ENCODE peak calls at places on chromosomes 16 and 17, in ten cellular contexts. One of them, this sample, is unnamed.

GRCh38 chr16:88780100-88781062 is 4.6 kb downstream of the PIEZO1 start:
- DNase-seq in testis: no peak
- DNase-seq in upper lobe of right lung: no peak
- DNase-seq in Peyer's patch: no peak
- DNase-seq in sigmoid colon: no peak
- DNase-seq in bronchial epithelial cell: no peak
- DNase-seq in heart left ventricle: no peak
- DNase-seq in lower lobe of right lung: no peak
- DNase-seq in tibial artery: no peak
- DNase-seq in colonic mucosa: no peak
- DNase-seq in this sample: no peak

GRCh38 chr16:4176794-4177438 is 60.7 kb upstream of the ADCY9 start:
- DNase-seq in upper lobe of right lung: no peak
- DNase-seq in Peyer's patch: peak
- DNase-seq in sigmoid colon: no peak
- DNase-seq in testis: no peak
- DNase-seq in tibial artery: no peak
- DNase-seq in heart left ventricle: no peak
- DNase-seq in lower lobe of right lung: no peak
- DNase-seq in colonic mucosa: no peak
- DNase-seq in bronchial epithelial cell: peak
- DNase-seq in this sample: peak

GRCh38 chr16:72066747-72067146 is 3.7 kb downstream of the HPR start:
- DNase-seq in tibial artery: no peak
- DNase-seq in upper lobe of right lung: no peak
- DNase-seq in colonic mucosa: no peak
- DNase-seq in testis: no peak
- DNase-seq in lower lobe of right lung: no peak
- DNase-seq in heart left ventricle: no peak
- DNase-seq in sigmoid colon: no peak
- DNase-seq in Peyer's patch: no peak
- DNase-seq in bronchial epithelial cell: peak
- DNase-seq in this sample: peak

GRCh38 chr17:29039764-29040598 is 3.0 kb upstream of the PIPOX start:
- DNase-seq in bronchial epithelial cell: peak
- DNase-seq in colonic mucosa: no peak
- DNase-seq in upper lobe of right lung: no peak
- DNase-seq in heart left ventricle: no peak
- DNase-seq in tibial artery: no peak
- DNase-seq in Peyer's patch: no peak
- DNase-seq in testis: peak
- DNase-seq in sigmoid colon: no peak
- DNase-seq in lower lobe of right lung: no peak
- DNase-seq in this sample: no peak

GRCh38 chr17:43661699-43662431 is at the start of gene MEOX1:
- DNase-seq in Peyer's patch: no peak
- DNase-seq in testis: no peak
- DNase-seq in heart left ventricle: peak
- DNase-seq in tibial artery: no peak
- DNase-seq in upper lobe of right lung: no peak
- DNase-seq in colonic mucosa: no peak
- DNase-seq in lower lobe of right lung: no peak
- DNase-seq in bronchial epithelial cell: peak
- DNase-seq in sigmoid colon: no peak
- DNase-seq in this sample: peak

GRCh38 chr16:50213939-50214519 is 52.3 kb upstream of the ADCY7 start:
- DNase-seq in Peyer's patch: no peak
- DNase-seq in testis: no peak
- DNase-seq in sigmoid colon: no peak
- DNase-seq in lower lobe of right lung: no peak
- DNase-seq in bronchial epithelial cell: peak
- DNase-seq in colonic mucosa: no peak
- DNase-seq in tibial artery: no peak
- DNase-seq in upper lobe of right lung: no peak
- DNase-seq in heart left ventricle: no peak
- DNase-seq in this sample: peak

GRCh38 chr16:68404736-68405345 is 43.5 kb downstream of the SMPD3 start:
- DNase-seq in upper lobe of right lung: no peak
- DNase-seq in testis: peak
- DNase-seq in bronchial epithelial cell: no peak
- DNase-seq in colonic mucosa: no peak
- DNase-seq in heart left ventricle: no peak
- DNase-seq in lower lobe of right lung: no peak
- DNase-seq in sigmoid colon: no peak
- DNase-seq in Peyer's patch: no peak
- DNase-seq in tibial artery: no peak
- DNase-seq in this sample: no peak

GRCh38 chr16:84985079-84986065 is 26.0 kb downstream of the ZDHHC7 start:
- DNase-seq in upper lobe of right lung: no peak
- DNase-seq in tibial artery: no peak
- DNase-seq in heart left ventricle: peak
- DNase-seq in Peyer's patch: no peak
- DNase-seq in bronchial epithelial cell: peak
- DNase-seq in testis: no peak
- DNase-seq in sigmoid colon: no peak
- DNase-seq in lower lobe of right lung: peak
- DNase-seq in colonic mucosa: no peak
- DNase-seq in this sample: no peak

DNA sequence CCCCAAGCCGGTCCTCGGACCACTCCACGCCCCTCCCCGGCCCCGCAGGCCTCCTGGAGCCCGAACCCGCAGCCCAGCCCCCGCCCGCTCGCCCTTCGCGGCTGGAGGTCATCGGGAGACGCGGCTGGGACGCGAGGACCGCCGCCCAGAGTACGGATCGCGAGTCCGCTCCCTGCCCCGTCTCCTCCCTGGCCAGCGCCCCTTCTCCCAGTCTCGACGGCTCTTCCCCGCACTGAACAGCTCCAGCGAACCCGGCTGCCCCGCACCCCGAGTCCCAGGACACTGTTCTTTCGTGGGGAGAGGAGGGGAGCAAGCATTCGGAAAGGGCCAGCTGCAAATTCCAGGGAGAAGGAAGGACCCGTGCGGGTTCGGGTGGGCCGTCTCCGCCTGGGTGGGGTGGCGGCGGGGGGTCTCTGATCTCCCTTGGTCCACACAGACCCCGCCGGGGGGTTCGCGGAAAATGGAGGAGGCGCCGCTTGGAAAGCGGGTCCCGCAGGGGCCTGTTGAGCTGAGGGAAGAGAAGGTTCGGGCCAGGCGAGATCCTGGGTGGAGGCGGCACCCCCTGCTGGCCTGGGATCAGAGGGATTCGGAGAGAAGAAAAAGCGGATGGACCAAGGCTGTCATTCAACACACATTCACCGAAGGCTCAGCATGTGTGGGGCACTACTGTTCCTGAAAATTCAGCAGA is 632 bp upstream of the RTN4RL1 start:
- DNase-seq in Peyer's patch: peak
- DNase-seq in upper lobe of right lung: peak
- DNase-seq in testis: peak
- DNase-seq in tibial artery: peak
- DNase-seq in heart left ventricle: peak
- DNase-seq in sigmoid colon: peak
- DNase-seq in colonic mucosa: peak
- DNase-seq in lower lobe of right lung: peak
- DNase-seq in bronchial epithelial cell: peak
- DNase-seq in this sample: no peak
- H3K4me3 ChIP-seq in Peyer's patch: peak
- H3K4me3 ChIP-seq in upper lobe of right lung: peak
- H3K4me3 ChIP-seq in testis: peak
- H3K4me3 ChIP-seq in tibial artery: peak
- H3K4me3 ChIP-seq in heart left ventricle: peak
- H3K4me3 ChIP-seq in sigmoid colon: peak
- H3K4me3 ChIP-seq in colonic mucosa: peak
- H3K4me3 ChIP-seq in lower lobe of right lung: peak
- H3K4me3 ChIP-seq in bronchial epithelial cell: peak
- H3K4me3 ChIP-seq in this sample: no peak

GRCh38 chr16:10579965-10580918 is at the start of gene EMP2:
- DNase-seq in sigmoid colon: peak
- DNase-seq in bronchial epithelial cell: peak
- DNase-seq in testis: peak
- DNase-seq in tibial artery: peak
- DNase-seq in heart left ventricle: peak
- DNase-seq in upper lobe of right lung: peak
- DNase-seq in lower lobe of right lung: peak
- DNase-seq in colonic mucosa: peak
- DNase-seq in Peyer's patch: peak
- DNase-seq in this sample: peak

GRCh38 chr16:10576390-10577304 is 3.8 kb downstream of the EMP2 start:
- DNase-seq in bronchial epithelial cell: no peak
- DNase-seq in heart left ventricle: no peak
- DNase-seq in lower lobe of right lung: no peak
- DNase-seq in tibial artery: no peak
- DNase-seq in Peyer's patch: no peak
- DNase-seq in colonic mucosa: no peak
- DNase-seq in testis: no peak
- DNase-seq in upper lobe of right lung: no peak
- DNase-seq in sigmoid colon: no peak
- DNase-seq in this sample: no peak

GRCh38 chr16:10577305-10578202 is 2.8 kb downstream of the EMP2 start:
- DNase-seq in colonic mucosa: peak
- DNase-seq in lower lobe of right lung: peak
- DNase-seq in bronchial epithelial cell: no peak
- DNase-seq in testis: no peak
- DNase-seq in tibial artery: no peak
- DNase-seq in heart left ventricle: no peak
- DNase-seq in sigmoid colon: peak
- DNase-seq in Peyer's patch: no peak
- DNase-seq in upper lobe of right lung: peak
- DNase-seq in this sample: no peak

GRCh38 chr16:10579575-10579964 is 828 bp downstream of the EMP2 start:
- DNase-seq in lower lobe of right lung: no peak
- DNase-seq in bronchial epithelial cell: no peak
- DNase-seq in heart left ventricle: no peak
- DNase-seq in upper lobe of right lung: no peak
- DNase-seq in colonic mucosa: no peak
- DNase-seq in tibial artery: no peak
- DNase-seq in sigmoid colon: no peak
- DNase-seq in Peyer's patch: no peak
- DNase-seq in testis: no peak
- DNase-seq in this sample: no peak

DNA sequence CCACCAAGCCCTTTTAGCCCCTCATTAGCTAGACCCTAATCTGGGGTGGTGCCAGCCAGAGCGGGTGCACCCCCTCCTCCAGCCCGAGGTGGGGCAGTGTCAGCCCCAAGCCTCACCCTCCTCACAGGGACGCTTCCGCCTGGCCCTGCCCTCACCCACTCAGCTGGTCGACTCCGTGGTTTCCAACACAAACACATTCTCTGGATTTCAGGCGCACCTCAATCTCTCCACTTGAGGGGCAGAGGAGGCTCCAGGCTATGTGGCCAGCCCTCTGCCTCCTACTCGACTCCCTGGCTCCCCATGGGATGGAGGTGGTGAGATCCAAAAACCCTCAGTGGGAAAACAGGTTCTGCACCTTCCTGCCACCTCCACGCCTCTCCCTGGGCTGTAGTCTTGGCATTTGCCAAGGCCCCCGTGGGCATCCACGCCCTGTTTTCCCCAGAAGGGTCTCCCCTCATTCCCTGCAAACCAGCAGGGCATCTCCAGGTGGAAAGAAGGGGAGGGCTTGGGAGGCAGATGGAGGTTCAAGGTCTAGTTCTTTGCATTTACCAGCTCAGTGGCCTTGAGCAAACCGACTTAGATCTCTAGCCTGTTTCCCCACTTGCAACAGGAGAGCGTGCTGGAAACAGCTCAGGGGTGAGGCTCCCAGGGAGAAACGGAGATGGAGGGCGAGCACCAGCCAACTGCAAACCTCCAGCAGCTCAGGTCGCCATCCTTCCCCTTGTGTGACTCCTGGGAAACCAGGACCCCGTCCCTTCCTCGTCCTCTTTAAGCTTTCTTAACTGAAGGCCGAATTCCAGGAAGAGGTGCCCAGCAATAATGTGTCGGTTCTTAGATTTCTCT is 1.7 kb downstream of the EMP2 start:
- DNase-seq in Peyer's patch: peak
- DNase-seq in colonic mucosa: peak
- DNase-seq in heart left ventricle: peak
- DNase-seq in tibial artery: no peak
- DNase-seq in testis: no peak
- DNase-seq in sigmoid colon: no peak
- DNase-seq in bronchial epithelial cell: peak
- DNase-seq in upper lobe of right lung: peak
- DNase-seq in lower lobe of right lung: peak
- DNase-seq in this sample: no peak
- TF ChIP-seq CTCF in Peyer's patch: peak
- TF ChIP-seq CTCF in colonic mucosa: no peak
- TF ChIP-seq CTCF in heart left ventricle: no peak
- TF ChIP-seq CTCF in tibial artery: no peak
- TF ChIP-seq CTCF in testis: no peak
- TF ChIP-seq CTCF in sigmoid colon: no peak
- TF ChIP-seq CTCF in bronchial epithelial cell: peak
- TF ChIP-seq CTCF in upper lobe of right lung: peak
- TF ChIP-seq CTCF in lower lobe of right lung: no peak
- TF ChIP-seq CTCF in this sample: no peak

GRCh38 chr17:46979023-46979870 is at the start of gene RPRML:
- DNase-seq in upper lobe of right lung: no peak
- DNase-seq in lower lobe of right lung: peak
- DNase-seq in Peyer's patch: no peak
- DNase-seq in heart left ventricle: peak
- DNase-seq in colonic mucosa: peak
- DNase-seq in tibial artery: no peak
- DNase-seq in sigmoid colon: no peak
- DNase-seq in bronchial epithelial cell: no peak
- DNase-seq in testis: peak
- DNase-seq in this sample: no peak
- H3K4me3 ChIP-seq in upper lobe of right lung: peak
- H3K4me3 ChIP-seq in lower lobe of right lung: peak
- H3K4me3 ChIP-seq in Peyer's patch: peak
- H3K4me3 ChIP-seq in heart left ventricle: peak
- H3K4me3 ChIP-seq in colonic mucosa: peak
- H3K4me3 ChIP-seq in tibial artery: peak
- H3K4me3 ChIP-seq in sigmoid colon: peak
- H3K4me3 ChIP-seq in bronchial epithelial cell: peak
- H3K4me3 ChIP-seq in testis: peak
- H3K4me3 ChIP-seq in this sample: peak

GRCh38 chr17:15885770-15886169 is 59.2 kb upstream of the ADORA2B start:
- DNase-seq in lower lobe of right lung: no peak
- DNase-seq in testis: no peak
- DNase-seq in bronchial epithelial cell: no peak
- DNase-seq in colonic mucosa: no peak
- DNase-seq in tibial artery: no peak
- DNase-seq in upper lobe of right lung: no peak
- DNase-seq in sigmoid colon: no peak
- DNase-seq in Peyer's patch: no peak
- DNase-seq in heart left ventricle: no peak
- DNase-seq in this sample: no peak

GRCh38 chr17:15883617-15884111 is 61.3 kb upstream of the ADORA2B start:
- DNase-seq in colonic mucosa: no peak
- DNase-seq in heart left ventricle: no peak
- DNase-seq in lower lobe of right lung: no peak
- DNase-seq in Peyer's patch: no peak
- DNase-seq in sigmoid colon: no peak
- DNase-seq in tibial artery: no peak
- DNase-seq in upper lobe of right lung: no peak
- DNase-seq in testis: no peak
- DNase-seq in bronchial epithelial cell: peak
- DNase-seq in this sample: no peak

GRCh38 chr17:15882777-15883176 is 62.2 kb upstream of the ADORA2B start:
- DNase-seq in Peyer's patch: no peak
- DNase-seq in lower lobe of right lung: no peak
- DNase-seq in colonic mucosa: no peak
- DNase-seq in upper lobe of right lung: no peak
- DNase-seq in tibial artery: no peak
- DNase-seq in heart left ventricle: no peak
- DNase-seq in sigmoid colon: no peak
- DNase-seq in bronchial epithelial cell: no peak
- DNase-seq in testis: no peak
- DNase-seq in this sample: no peak

GRCh38 chr17:15884731-15885130 is 60.2 kb upstream of the ADORA2B start:
- DNase-seq in colonic mucosa: no peak
- DNase-seq in testis: no peak
- DNase-seq in Peyer's patch: no peak
- DNase-seq in tibial artery: no peak
- DNase-seq in bronchial epithelial cell: no peak
- DNase-seq in heart left ventricle: no peak
- DNase-seq in upper lobe of right lung: no peak
- DNase-seq in lower lobe of right lung: no peak
- DNase-seq in sigmoid colon: no peak
- DNase-seq in this sample: no peak

GRCh38 chr17:15882058-15882720 is 62.7 kb upstream of the ADORA2B start:
- DNase-seq in Peyer's patch: no peak
- DNase-seq in lower lobe of right lung: no peak
- DNase-seq in testis: no peak
- DNase-seq in heart left ventricle: no peak
- DNase-seq in tibial artery: no peak
- DNase-seq in sigmoid colon: no peak
- DNase-seq in colonic mucosa: no peak
- DNase-seq in upper lobe of right lung: no peak
- DNase-seq in bronchial epithelial cell: no peak
- DNase-seq in this sample: no peak
- TF ChIP-seq CTCF in Peyer's patch: no peak
- TF ChIP-seq CTCF in lower lobe of right lung: peak
- TF ChIP-seq CTCF in testis: no peak
- TF ChIP-seq CTCF in heart left ventricle: no peak
- TF ChIP-seq CTCF in tibial artery: no peak
- TF ChIP-seq CTCF in sigmoid colon: no peak
- TF ChIP-seq CTCF in colonic mucosa: no peak
- TF ChIP-seq CTCF in upper lobe of right lung: no peak
- TF ChIP-seq CTCF in bronchial epithelial cell: no peak
- TF ChIP-seq CTCF in this sample: no peak